ENCODE peak calls at places on chromosomes 7 and 10, in six cellular contexts. I is epithelial cell of proximal tubule, Y is astrocyte of the spinal cord, O is Panc1, F is psoas muscle, J is A549. E is an unnamed sample.

GRCh38 chr10:83724471-83725241 is 414.7 kb upstream of the GHITM start:
- DNase-seq in J (no peak), O (no peak), F (no peak), I (no peak), Y (no peak), E (no peak)

GRCh38 chr10:62000037-62000603 is 98.6 kb downstream of the ARID5B start:
- DNase-seq in O (no peak), J (no peak), I (no peak), F (no peak), Y (no peak), E (no peak)

GRCh38 chr7:6172331-6173295 is 99.8 kb downstream of the CYTH3 start:
- DNase-seq in F (no peak), O (no peak), J (no peak), Y (no peak), I (no peak), E (no peak)

GRCh38 chr7:572013-572667 is 52.5 kb upstream of the PDGFA start:
- DNase-seq in Y (no peak), J (no peak), F (no peak), O (no peak), I (no peak), E (no peak)

GRCh38 chr7:45292481-45292880 is 134.9 kb downstream of the RAMP3 start:
- DNase-seq in I (no peak), J (no peak), Y (no peak), F (no peak), O (no peak), E (no peak)

GRCh38 chr10:1368772-1369171 is 312.6 kb downstream of the WDR37 start:
- DNase-seq in O (no peak), Y (no peak), F (no peak), J (peak; percentile 62), I (no peak), E (peak; percentile 48)

GRCh38 chr7:18993933-18994668 is 123.3 kb downstream of the TWIST1 start:
- DNase-seq in J (no peak), Y (no peak), F (no peak), I (no peak), O (no peak), E (no peak)

GRCh38 chr7:76054129-76055120 is 6.5 kb downstream of the MDH2 start:
- DNase-seq in J (peak; percentile 41), Y (peak; percentile 19), I (peak; percentile 78), O (no peak), F (peak; percentile 72), E (no peak)

GRCh38 chr7:11207565-11207964 is 233.9 kb downstream of the PHF14 start:
- DNase-seq in J (peak; percentile 13), Y (no peak), I (no peak), O (no peak), F (no peak), E (no peak)

GRCh38 chr7:151790095-151790825 is 86.7 kb downstream of the PRKAG2 start:
- DNase-seq in O (no peak), I (no peak), Y (no peak), J (no peak), F (peak; percentile 26), E (no peak)

GRCh38 chr10:22318772-22319171 is 2.1 kb upstream of the BMI1 start:
- DNase-seq in F (no peak), J (no peak), I (no peak), O (no peak), Y (no peak), E (no peak)

GRCh38 chr10:70493660-70494234 is 15.2 kb downstream of the PALD1 start:
- DNase-seq in J (no peak), O (no peak), Y (no peak), I (no peak), F (peak; percentile 38), E (no peak)

GRCh38 chr10:12711344-12711708 is 290.2 kb downstream of the CCDC3 start:
- DNase-seq in F (no peak), I (no peak), J (no peak), O (no peak), Y (no peak), E (no peak)

GRCh38 chr7:71682841-71683341 is 550.9 kb downstream of the GALNT17 start:
- DNase-seq in F (no peak), I (no peak), O (no peak), J (no peak), Y (no peak), E (no peak)

GRCh38 chr10:44854693-44855350 is 56.3 kb upstream of the TMEM72 start:
- DNase-seq in J (no peak), Y (no peak), I (no peak), O (no peak), F (peak; percentile 11), E (no peak)

GRCh38 chr7:83835424-83835823 is 186.5 kb upstream of the SEMA3E start:
- DNase-seq in I (no peak), Y (peak; percentile 2), J (no peak), O (no peak), F (no peak), E (no peak)

GRCh38 chr10:29795856-29796255 is 161.1 kb upstream of the SVIL start:
- DNase-seq in O (no peak), F (no peak), J (no peak), Y (peak; percentile 54), I (no peak), E (no peak)

GRCh38 chr10:132237871-132238270 is 51.1 kb downstream of the DPYSL4 start:
- DNase-seq in J (no peak), O (no peak), F (peak; percentile 42), I (no peak), Y (no peak), E (no peak)

GRCh38 chr10:4653160-4653559 is 172.8 kb upstream of the AKR1E2 start:
- DNase-seq in Y (no peak), F (no peak), I (no peak), J (no peak), O (no peak), E (no peak)

GRCh38 chr7:129072410-129073063 is 17.6 kb upstream of the TNPO3 start:
- DNase-seq in J (no peak), I (no peak), F (no peak), Y (no peak), O (no peak), E (no peak)

GRCh38 chr7:39336457-39336856 is 229.7 kb upstream of the YAE1 start:
- DNase-seq in Y (no peak), I (no peak), F (no peak), O (no peak), J (no peak), E (no peak)

GRCh38 chr7:117435475-117436043 is 8.3 kb upstream of the ASZ1 start:
- DNase-seq in O (no peak), Y (no peak), F (no peak), J (no peak), I (peak; percentile 84), E (peak; percentile 60)

GRCh38 chr10:69492091-69492745 is 41.0 kb downstream of the TSPAN15 start:
- DNase-seq in Y (no peak), F (no peak), J (no peak), I (no peak), O (no peak), E (no peak)

GRCh38 chr7:20323587-20323986 is 7.1 kb upstream of the ITGB8 start:
- DNase-seq in I (no peak), O (no peak), J (no peak), F (no peak), Y (no peak), E (no peak)

GRCh38 chr7:28046035-28046434 is 134.6 kb downstream of the JAZF1 start:
- DNase-seq in Y (no peak), I (no peak), J (no peak), F (no peak), O (no peak), E (no peak)
- TF ChIP-seq CTCF in Y (no peak), I (no peak), J (no peak), F (no peak), O (no peak), E (no peak)

GRCh38 chr7:142298631-142299030 is 40.8 kb upstream of the PRSS58 start:
- DNase-seq in J (no peak), O (no peak), Y (no peak), I (no peak), F (no peak), E (no peak)

GRCh38 chr7:142301923-142302550 is 44.2 kb upstream of the PRSS58 start:
- DNase-seq in J (peak; percentile 25), I (no peak), F (no peak), O (no peak), Y (peak; percentile 12), E (peak; percentile 25)

GRCh38 chr7:142299226-142299625 is 41.4 kb upstream of the PRSS58 start:
- DNase-seq in J (no peak), I (no peak), Y (no peak), O (no peak), F (no peak), E (no peak)

GRCh38 chr7:142301299-142301698 is 43.4 kb upstream of the PRSS58 start:
- DNase-seq in I (no peak), F (no peak), O (no peak), J (no peak), Y (no peak), E (no peak)

DNA sequence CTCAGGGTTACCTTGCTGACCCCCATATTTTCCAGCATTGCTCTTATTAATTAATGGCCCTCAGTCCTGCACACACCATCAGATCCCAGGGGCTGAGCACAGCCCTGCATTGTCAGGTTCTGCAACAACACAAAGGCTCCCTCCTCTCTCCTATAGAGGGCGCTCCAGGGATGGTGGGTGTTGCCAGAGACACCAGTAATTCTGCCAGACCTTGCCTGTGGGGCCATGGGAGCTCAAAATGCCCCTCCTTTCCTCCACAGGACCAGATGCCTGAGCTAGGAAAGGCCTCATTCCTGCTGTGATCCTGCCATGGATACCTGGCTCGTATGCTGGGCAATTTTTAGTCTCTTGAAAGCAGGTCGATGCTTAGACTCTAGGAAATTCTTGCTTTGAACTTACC is 42.8 kb upstream of the PRSS58 start:
- DNase-seq in J (peak; percentile 14), I (no peak), Y (no peak), O (no peak), F (no peak), E (peak; percentile 33)
- TF ChIP-seq CTCF in J (no peak), I (peak; percentile 56), Y (peak; percentile 21), O (peak; percentile 40), F (no peak), E (no peak)

DNA sequence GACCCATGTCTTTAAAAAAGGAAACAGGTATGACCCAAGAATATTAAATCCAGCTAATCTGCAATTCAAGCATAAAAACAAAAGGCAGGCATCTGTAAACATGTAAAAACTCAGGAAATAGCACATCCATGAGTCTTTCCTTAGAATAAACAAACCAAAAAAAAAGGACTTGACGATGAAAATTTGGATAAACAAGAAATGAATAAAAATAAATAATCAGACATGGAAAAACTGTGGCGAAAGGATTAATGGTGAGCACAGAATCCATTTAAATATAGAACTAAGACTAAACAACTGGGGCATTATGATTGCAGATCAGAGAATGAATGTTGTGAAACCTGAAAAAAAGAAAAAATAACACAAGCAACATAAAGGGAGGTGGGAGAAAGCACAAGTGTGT is 170.1 kb downstream of the DOCK4 start:
- DNase-seq in O (no peak), F (no peak), I (no peak), Y (no peak), J (no peak), E (no peak)
- TF ChIP-seq CTCF in O (no peak), F (no peak), I (no peak), Y (no peak), J (no peak), E (no peak)

GRCh38 chr7:12670071-12670729 is 17.2 kb upstream of the ARL4A start:
- DNase-seq in I (no peak), Y (peak; percentile 45), O (no peak), J (no peak), F (no peak), E (no peak)

GRCh38 chr7:12670759-12671545 is 16.5 kb upstream of the ARL4A start:
- DNase-seq in I (no peak), O (no peak), F (no peak), Y (no peak), J (no peak), E (no peak)

GRCh38 chr7:12674053-12674452 is 13.4 kb upstream of the ARL4A start:
- DNase-seq in Y (no peak), O (no peak), I (no peak), F (no peak), J (no peak), E (no peak)

GRCh38 chr7:12674861-12675260 is 12.6 kb upstream of the ARL4A start:
- DNase-seq in Y (peak; percentile 27), I (no peak), O (no peak), J (peak; percentile 51), F (no peak), E (peak; percentile 29)
- TF ChIP-seq CTCF in Y (peak; percentile 36), I (peak; percentile 66), O (peak; percentile 61), J (no peak), F (peak; percentile 17), E (no peak)